ENCODE peak calls at places on chromosomes 5 and 9, in five cellular contexts. O, G, T, F and R are unnamed samples. For H3K27me3, the result is how much of the 10 kb centered on the place peaks cover.

GRCh38 chr5:73867344-73868335 is 241.6 kb downstream of the ARHGEF28 start:
- DNase-seq in O (no peak), G (no peak), T (no peak), F (peak), R (peak)

GRCh38 chr9:134670042-134670525 is 28.5 kb downstream of the COL5A1 start:
- DNase-seq in O (no peak), G (no peak), T (no peak), F (peak), R (peak)

GRCh38 chr5:57176350-57176857 is 2.5 kb downstream of the GPBP1 start:
- DNase-seq in O (no peak), G (no peak), T (no peak), F (peak), R (peak)

GRCh38 chr5:65126670-65127069 is 355.1 kb downstream of the ADAMTS6 start:
- DNase-seq in O (no peak), G (no peak), T (no peak), F (no peak), R (peak)

GRCh38 chr9:5052858-5053257 is 67.8 kb downstream of the JAK2 start:
- DNase-seq in O (no peak), G (no peak), T (no peak), F (peak), R (peak)

GRCh38 chr5:32953694-32954093 is 242.6 kb downstream of the NPR3 start:
- DNase-seq in O (no peak), G (no peak), T (no peak), F (no peak), R (no peak)

GRCh38 chr5:107916731-107917725 is 246.3 kb upstream of the EFNA5 start:
- DNase-seq in O (no peak), G (no peak), T (no peak), F (no peak), R (no peak)

GRCh38 chr9:21443849-21444625 is 3.8 kb downstream of the IFNA1 start:
- DNase-seq in O (no peak), G (no peak), T (no peak), F (no peak), R (no peak)

GRCh38 chr9:79701651-79702050 is 129.9 kb downstream of the TLE4 start:
- DNase-seq in O (no peak), G (no peak), T (no peak), F (no peak), R (peak)

GRCh38 chr5:95786821-95787408 is 35.6 kb downstream of the GLRX start:
- DNase-seq in O (no peak), G (no peak), T (no peak), F (peak), R (peak)

GRCh38 chr9:21904371-21904770 is 89.8 kb downstream of the CDKN2A start:
- DNase-seq in O (no peak), G (no peak), T (no peak), F (peak), R (peak)

GRCh38 chr5:150490754-150491153 is 17.2 kb upstream of the NDST1 start:
- DNase-seq in O (no peak), G (no peak), T (no peak), F (peak), R (no peak)

GRCh38 chr9:124180557-124180956 is 77.2 kb upstream of the NEK6 start:
- DNase-seq in O (no peak), G (no peak), T (no peak), F (peak), R (peak)

GRCh38 chr9:100066539-100066938 is 32.3 kb downstream of the ERP44 start:
- DNase-seq in O (no peak), G (no peak), T (no peak), F (peak), R (peak)

GRCh38 chr9:108300296-108301287 is 555.2 kb downstream of the ACTL7B start:
- DNase-seq in O (no peak), G (no peak), T (no peak), F (no peak), R (no peak)

GRCh38 chr5:178163772-178164735 is 10.4 kb upstream of the NHP2 start:
- DNase-seq in O (peak), G (peak), T (peak), F (peak), R (peak)

GRCh38 chr9:134055981-134056461 is 11.8 kb downstream of the BRD3 start:
- DNase-seq in O (no peak), G (no peak), T (peak), F (peak), R (peak)

GRCh38 chr5:652773-653350 is 40.3 kb downstream of the TPPP start:
- DNase-seq in O (no peak), G (no peak), T (peak), F (no peak), R (no peak)

GRCh38 chr9:17757816-17758215 is 178.9 kb downstream of the SH3GL2 start:
- DNase-seq in O (no peak), G (no peak), T (no peak), F (peak), R (no peak)

GRCh38 chr5:128083811-128084227 is 253 bp downstream of the SLC12A2 start:
- DNase-seq in O (no peak), G (peak), T (no peak), F (peak), R (peak)

DNA sequence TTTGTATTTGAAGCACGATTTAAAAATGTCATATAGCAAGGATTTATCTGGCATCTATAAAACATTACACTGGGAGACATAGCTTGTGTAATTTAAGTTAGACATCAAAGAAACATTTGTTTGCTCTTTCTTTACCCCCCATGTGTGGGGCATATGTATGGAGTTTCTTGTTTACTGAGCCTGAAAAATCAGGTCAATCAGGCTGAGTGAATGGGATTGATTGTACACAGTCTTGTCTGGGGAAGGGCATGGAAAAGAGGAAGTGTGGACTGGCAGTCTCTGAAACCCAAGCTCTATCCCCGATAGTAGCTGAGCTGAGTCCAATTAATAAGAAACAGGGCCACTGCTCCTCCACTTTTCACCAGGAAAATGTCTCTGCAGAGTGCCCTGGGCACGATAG is 49.4 kb downstream of the SLC46A2 start:
- DNase-seq in O (no peak), G (peak), T (no peak), F (no peak), R (no peak)
- H3K4me3 ChIP-seq in O (no peak), G (no peak), T (no peak), F (no peak), R (no peak)

GRCh38 chr9:36039121-36039520 is 2.4 kb downstream of the RECK start:
- DNase-seq in O (no peak), G (no peak), T (no peak), F (no peak), R (peak)
- H3K9ac ChIP-seq in O (no peak), G (no peak), T (no peak), F (peak), R (peak)

GRCh38 chr5:169731221-169731620 is 94.1 kb downstream of the DOCK2 start:
- DNase-seq in O (no peak), G (no peak), T (no peak), F (no peak), R (no peak)

GRCh38 chr5:169724303-169724702 is 87.2 kb downstream of the DOCK2 start:
- DNase-seq in O (no peak), G (no peak), T (no peak), F (no peak), R (no peak)

GRCh38 chr5:169723103-169723831 is 86.2 kb downstream of the DOCK2 start:
- DNase-seq in O (no peak), G (no peak), T (peak), F (no peak), R (no peak)

DNA sequence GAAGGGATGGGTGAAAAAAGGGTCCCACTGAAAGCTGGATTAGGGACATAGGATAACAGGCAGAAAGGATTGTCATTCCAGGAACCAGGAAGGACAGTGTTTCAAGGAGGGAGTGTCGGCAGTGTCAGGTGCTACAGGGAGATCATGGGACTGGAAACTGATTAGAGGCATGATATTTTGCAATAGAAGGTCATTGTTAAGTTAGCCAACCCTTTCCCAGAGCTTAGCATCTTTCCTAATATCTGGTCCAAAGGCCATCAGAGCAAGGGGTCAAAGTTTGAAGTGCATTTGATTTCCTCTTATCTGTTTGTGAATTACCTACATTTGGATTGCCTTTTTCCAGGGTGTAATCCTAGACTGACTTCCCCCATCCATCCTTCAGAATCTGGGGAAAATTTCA is 91.3 kb downstream of the DOCK2 start:
- DNase-seq in O (no peak), G (no peak), T (no peak), F (no peak), R (no peak)
- H3K27me3 ChIP-seq in O (under half), G (under half), T (under half), F (under half), R (under half)

GRCh38 chr5:16411741-16412455 is 53.7 kb downstream of the ZNF622 start:
- DNase-seq in O (no peak), G (no peak), T (peak), F (peak), R (no peak)

GRCh38 chr5:16411235-16411634 is 54.4 kb downstream of the ZNF622 start:
- DNase-seq in O (no peak), G (no peak), T (peak), F (peak), R (no peak)

GRCh38 chr5:16413461-16413860 is 52.1 kb downstream of the ZNF622 start:
- DNase-seq in O (no peak), G (no peak), T (no peak), F (no peak), R (no peak)

GRCh38 chr5:16412556-16412955 is 53.0 kb downstream of the ZNF622 start:
- DNase-seq in O (no peak), G (no peak), T (no peak), F (no peak), R (no peak)

GRCh38 chr5:16410338-16410737 is 55.3 kb downstream of the ZNF622 start:
- DNase-seq in O (no peak), G (no peak), T (peak), F (no peak), R (no peak)
- H3K4me3 ChIP-seq in O (no peak), G (no peak), T (no peak), F (no peak), R (no peak)

DNA sequence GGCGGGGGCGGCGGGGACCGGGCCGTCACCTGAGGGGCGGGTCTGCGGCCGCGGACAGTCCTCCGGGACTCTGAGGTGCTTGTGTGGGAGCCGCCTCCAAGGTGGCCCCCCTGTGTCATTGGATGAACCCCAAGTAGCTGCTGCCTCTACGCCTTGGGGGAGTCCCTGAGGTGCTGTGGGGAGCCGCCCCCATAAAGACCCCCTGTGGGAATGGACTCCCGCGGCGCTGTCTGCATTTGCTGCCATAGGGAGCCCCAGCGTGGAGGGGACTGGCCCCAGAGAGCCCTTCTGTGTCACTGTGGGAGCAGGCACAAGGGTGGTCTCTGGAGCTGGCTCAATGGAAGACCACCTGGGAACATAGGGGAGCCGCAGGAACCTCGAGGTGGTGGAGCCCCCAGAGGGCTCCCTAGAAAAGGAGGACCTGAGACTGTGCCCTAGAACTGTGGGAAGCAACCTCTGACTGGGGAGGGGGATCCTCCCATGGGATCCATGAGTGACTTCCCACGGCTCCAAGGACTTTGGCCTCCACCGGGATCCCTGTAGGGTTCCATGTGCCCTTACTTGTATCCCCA is 412 bp downstream of the PHF24 start:
- DNase-seq in O (no peak), G (no peak), T (no peak), F (no peak), R (no peak)
- H3K9ac ChIP-seq in O (no peak), G (no peak), T (no peak), F (no peak), R (no peak)

GRCh38 chr5:144088211-144088965 is 82.1 kb downstream of the YIPF5 start:
- DNase-seq in O (no peak), G (no peak), T (no peak), F (peak), R (peak)
- H3K27me3 ChIP-seq in O (under half), G (under half), T (under half), F (under half), R (under half)

DNA sequence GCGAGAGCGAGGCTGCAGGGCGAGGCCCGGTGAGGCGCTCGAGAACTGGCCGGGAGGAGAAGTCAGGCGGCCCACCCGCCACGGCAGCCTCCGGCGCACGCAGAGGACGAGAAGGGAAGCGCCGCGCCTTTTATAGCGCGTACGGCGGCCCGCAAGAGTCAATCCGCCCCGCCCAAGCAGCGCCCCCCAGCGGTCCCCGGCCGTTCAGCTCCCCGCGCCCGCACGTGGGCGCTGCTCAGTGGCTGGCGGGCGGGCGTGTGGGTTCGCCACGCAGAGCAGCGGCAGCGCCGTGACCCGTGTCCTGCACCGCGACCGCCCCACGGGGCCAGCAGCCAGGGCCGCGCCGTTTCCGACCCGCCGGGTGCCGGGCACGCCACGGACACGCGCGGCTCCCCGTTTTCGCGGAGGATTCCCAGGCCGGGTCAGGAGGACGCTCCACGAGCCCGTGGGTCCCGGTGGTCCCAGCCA is 14.6 kb downstream of the LCN10 start:
- DNase-seq in O (peak), G (peak), T (peak), F (peak), R (peak)
- H3K4me3 ChIP-seq in O (peak), G (peak), T (peak), F (peak), R (peak)

DNA sequence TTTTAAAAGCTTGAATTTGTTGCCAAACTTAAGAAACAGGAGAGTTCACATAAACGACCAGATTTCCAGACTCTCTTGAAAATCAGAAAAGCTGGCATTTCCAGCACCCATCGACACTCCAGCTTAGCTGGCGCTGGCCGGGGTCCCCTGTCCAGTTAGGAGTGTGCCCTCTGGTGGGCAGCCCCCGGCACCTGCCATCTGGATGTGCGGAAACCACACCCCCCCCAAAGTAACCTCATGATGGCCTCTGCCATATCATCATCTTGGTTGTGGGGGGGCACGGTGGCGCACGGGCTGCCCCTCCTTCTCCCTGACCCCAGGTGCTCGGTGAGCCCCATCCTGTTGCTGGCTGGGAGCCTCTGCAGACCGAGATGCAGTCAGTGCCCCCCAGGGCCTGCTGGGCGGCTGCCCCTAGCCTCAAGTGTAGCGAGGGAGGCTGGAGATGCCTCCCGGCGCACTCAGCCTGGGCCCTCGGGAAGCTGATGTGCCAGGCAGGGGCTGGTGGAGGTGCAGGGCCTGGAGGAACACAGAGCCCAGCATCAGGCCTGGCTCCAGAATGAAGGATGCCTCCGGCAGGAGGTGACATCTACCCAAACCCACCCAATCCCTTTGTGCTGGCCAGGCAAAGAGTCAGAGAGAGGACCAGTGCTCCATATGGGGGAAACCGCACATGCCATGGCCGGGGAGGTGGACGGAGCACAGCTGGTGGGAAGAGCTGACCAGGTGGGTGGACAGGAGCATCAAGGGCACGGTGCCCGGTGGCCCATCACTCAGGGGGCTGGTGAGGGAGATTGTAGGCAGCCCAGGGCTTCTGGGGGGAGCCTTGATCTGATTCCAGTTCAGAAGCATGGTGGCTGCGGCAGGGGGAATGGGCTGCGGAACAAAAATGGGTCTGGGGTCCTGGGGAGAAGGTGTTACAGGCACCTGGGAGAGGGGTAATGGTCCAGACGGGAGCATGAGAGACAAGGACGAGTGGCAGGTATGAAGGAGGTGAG is 70.6 kb downstream of the ADAMTS2 start:
- DNase-seq in O (no peak), G (no peak), T (no peak), F (no peak), R (no peak)
- H3K9ac ChIP-seq in O (no peak), G (no peak), T (peak), F (no peak), R (peak)

GRCh38 chr5:15376088-15376487 is 123.9 kb upstream of the FBXL7 start:
- DNase-seq in O (no peak), G (no peak), T (no peak), F (no peak), R (no peak)
- H3K27me3 ChIP-seq in O (under half), G (under half), T (under half), F (under half), R (under half)

DNA sequence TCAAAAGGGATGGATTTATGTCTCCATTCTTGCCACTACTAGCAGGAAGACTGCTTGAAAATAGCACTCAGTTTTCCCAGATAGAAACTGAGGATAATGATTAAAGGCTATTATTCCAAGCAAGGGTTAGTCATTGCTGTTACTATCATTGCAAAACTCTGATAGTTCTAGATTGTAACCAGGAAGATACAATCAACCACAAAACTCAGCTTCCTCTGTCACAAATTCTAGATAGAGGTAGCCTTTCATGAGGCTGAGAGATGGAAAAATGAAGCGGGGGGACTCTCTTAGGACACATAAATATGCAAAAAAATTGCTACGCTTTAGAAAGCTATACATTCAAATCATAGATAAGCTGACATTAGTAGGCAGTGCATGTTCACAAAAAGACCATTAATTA is 3.1 kb downstream of the ANXA1 start:
- DNase-seq in O (no peak), G (no peak), T (no peak), F (peak), R (no peak)
- H3K4me3 ChIP-seq in O (no peak), G (no peak), T (no peak), F (no peak), R (peak)